ENCODE peak calls at places on chromosomes 5 and 9, in nine cellular contexts. U, Q, F, N, Y, M, L, R and X are unnamed samples.

GRCh38 chr5:73188764-73189521 is 15.9 kb downstream of the TMEM174 start:
- DNase-seq in U (peak; percentile 66), Y (no peak), Q (no peak), R (no peak), M (no peak), L (no peak), F (no peak), N (no peak), X (peak; percentile 97)

GRCh38 chr5:3218916-3219650 is 376.5 kb upstream of the IRX1 start:
- DNase-seq in M (no peak), N (peak; percentile 60), Y (no peak), U (no peak), L (no peak), Q (no peak), F (no peak), R (no peak), X (no peak)

GRCh38 chr9:90330215-90330614 is 312.4 kb downstream of the DIRAS2 start:
- DNase-seq in L (no peak), N (no peak), F (no peak), M (no peak), U (no peak), Q (no peak), R (no peak), Y (no peak), X (no peak)

GRCh38 chr5:72661405-72661804 is 154.2 kb upstream of the ZNF366 start:
- DNase-seq in Q (peak; percentile 36), M (peak; percentile 20), U (peak; percentile 80), R (no peak), F (no peak), N (no peak), L (no peak), Y (no peak), X (no peak)

GRCh38 chr5:59648949-59649921 is 244.3 kb downstream of the PDE4D start:
- DNase-seq in Y (no peak), R (no peak), M (peak; percentile 92), L (no peak), Q (no peak), F (no peak), U (no peak), N (no peak), X (no peak)

GRCh38 chr9:83986765-83987401 is 6.3 kb downstream of the RMI1 start:
- DNase-seq in R (no peak), M (no peak), N (no peak), L (no peak), Y (peak; percentile 80), U (peak; percentile 37), F (no peak), Q (peak; percentile 28), X (no peak)

GRCh38 chr5:85628153-85628552 is 989.6 kb upstream of the COX7C start:
- DNase-seq in M (no peak), Y (no peak), F (no peak), N (no peak), Q (no peak), L (no peak), U (no peak), R (no peak), X (no peak)

GRCh38 chr5:116097301-116097700 is 12.5 kb downstream of the COMMD10 start:
- DNase-seq in R (no peak), U (no peak), L (no peak), Q (no peak), Y (no peak), F (no peak), N (no peak), M (peak; percentile 19), X (peak; percentile 25)

DNA sequence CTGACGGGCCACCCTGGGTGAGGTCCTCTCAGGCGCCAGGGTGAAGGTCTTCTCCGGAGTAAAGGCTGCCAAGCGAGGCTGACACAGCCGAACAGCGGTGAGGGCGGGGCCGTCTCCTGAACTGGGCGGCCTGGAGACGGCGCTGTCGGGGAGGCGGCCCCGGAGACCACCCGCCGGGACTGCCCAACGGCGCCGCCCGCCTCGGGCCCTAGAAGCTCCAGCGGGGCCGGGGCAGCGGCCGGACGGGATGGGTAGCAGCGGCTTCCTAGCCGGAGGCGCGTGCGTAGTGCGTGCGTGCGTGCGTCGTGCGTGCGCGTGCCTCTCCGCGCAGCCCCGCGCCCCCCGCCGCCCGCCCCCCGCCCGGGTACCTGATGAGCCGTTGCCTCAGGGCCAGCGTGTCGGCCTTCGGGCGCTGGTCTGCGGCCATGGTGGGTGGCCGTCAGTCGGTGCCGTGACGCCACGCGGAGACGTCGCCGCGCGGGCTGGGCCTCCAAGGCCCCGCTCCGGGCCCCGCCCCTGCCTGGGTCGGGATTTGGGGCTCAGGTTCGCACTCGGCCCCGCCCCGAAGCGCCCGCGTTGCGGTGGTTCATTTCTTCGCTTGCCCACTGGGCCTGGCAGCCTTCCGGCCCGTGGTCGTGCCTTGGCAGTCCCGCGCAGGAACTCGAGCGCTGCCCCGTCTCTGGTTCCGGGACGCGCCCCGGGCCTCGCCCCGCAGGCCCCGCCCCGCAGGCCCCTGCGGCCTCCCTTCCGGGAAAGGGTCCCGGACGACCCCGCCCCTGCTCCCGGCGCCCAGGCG is at the start of gene PHYKPL:
- DNase-seq in R (peak; percentile 73), M (peak; percentile 64), L (peak; percentile 91), U (peak; percentile 58), Q (peak; percentile 66), N (peak; percentile 86), F (no peak), Y (peak; percentile 36), X (peak; percentile 71)
- TF ChIP-seq CTCF in R (no peak), M (no peak), L (peak; percentile 28), U (peak; percentile 16), Q (no peak), N (no peak), F (no peak), Y (peak; percentile 18), X (no peak)

GRCh38 chr5:133276171-133276570 is 224.4 kb downstream of the HSPA4 start:
- DNase-seq in Q (no peak), L (no peak), F (no peak), R (no peak), Y (no peak), U (no peak), N (no peak), M (no peak), X (no peak)

GRCh38 chr5:133275631-133276030 is 223.8 kb downstream of the HSPA4 start:
- DNase-seq in F (no peak), Q (no peak), N (no peak), Y (no peak), M (no peak), L (no peak), R (no peak), U (no peak), X (no peak)

GRCh38 chr5:133271606-133272005 is 219.8 kb downstream of the HSPA4 start:
- DNase-seq in M (no peak), Q (no peak), U (no peak), R (no peak), N (no peak), F (no peak), L (no peak), Y (no peak), X (no peak)

GRCh38 chr5:133274597-133274935 is 222.8 kb downstream of the HSPA4 start:
- DNase-seq in M (no peak), U (no peak), Q (no peak), L (peak; percentile 79), F (no peak), Y (peak; percentile 68), N (no peak), R (no peak), X (no peak)

DNA sequence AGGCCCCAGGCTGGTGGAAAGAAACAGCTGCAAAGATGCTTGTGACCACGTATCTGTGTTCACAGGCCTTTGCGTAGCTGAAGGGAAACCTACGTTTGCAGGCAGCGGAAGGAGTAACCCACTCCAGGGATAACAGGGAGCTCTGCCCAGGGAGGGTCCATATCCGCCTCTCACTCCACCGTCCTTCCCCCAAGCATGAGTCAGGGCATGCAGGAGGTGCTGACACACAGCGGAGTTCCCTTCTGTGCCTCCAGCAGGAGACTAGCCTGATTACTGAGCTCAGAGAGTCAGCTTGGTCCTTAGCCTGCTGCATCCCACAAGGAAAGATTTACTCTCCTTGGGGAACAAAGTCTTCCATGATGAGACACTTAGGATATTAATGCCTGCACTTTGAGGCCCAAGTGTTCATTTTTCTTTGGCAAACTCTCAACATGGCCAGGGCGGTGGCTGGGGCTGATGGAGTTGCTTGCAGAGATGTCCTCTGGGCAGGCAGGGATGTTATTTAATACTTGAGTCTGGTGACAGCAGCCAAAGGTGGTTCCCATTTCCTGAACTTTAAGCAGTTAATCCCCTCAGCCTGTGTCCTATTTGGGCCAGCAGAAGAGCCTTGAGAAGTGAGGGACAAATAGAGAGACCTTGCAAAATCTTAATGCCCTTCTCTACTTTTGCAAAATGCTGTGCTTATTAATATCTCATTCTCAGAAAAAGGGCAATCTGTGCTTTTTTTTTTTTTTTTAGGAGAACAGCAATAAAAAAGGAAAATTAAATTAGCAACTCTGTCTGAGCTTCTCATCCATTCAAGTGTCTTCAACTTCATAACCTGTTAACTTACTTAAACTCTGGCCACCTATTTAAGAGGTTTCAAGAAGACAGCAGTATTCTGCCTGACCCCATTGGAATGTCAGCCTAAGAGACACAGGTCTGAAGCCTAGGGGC is 222.1 kb downstream of the HSPA4 start:
- DNase-seq in Y (no peak), F (no peak), M (peak; percentile 60), Q (peak; percentile 58), N (no peak), L (peak; percentile 28), R (no peak), U (peak; percentile 42), X (peak; percentile 13)
- H3K4me3 ChIP-seq in Y (no peak overlapping the region), F (no peak overlapping the region), M (no peak overlapping the region), Q (no peak overlapping the region), N (no peak overlapping the region), L (no peak overlapping the region), R (no peak overlapping the region), U (no peak overlapping the region), X (no peak overlapping the region)

DNA sequence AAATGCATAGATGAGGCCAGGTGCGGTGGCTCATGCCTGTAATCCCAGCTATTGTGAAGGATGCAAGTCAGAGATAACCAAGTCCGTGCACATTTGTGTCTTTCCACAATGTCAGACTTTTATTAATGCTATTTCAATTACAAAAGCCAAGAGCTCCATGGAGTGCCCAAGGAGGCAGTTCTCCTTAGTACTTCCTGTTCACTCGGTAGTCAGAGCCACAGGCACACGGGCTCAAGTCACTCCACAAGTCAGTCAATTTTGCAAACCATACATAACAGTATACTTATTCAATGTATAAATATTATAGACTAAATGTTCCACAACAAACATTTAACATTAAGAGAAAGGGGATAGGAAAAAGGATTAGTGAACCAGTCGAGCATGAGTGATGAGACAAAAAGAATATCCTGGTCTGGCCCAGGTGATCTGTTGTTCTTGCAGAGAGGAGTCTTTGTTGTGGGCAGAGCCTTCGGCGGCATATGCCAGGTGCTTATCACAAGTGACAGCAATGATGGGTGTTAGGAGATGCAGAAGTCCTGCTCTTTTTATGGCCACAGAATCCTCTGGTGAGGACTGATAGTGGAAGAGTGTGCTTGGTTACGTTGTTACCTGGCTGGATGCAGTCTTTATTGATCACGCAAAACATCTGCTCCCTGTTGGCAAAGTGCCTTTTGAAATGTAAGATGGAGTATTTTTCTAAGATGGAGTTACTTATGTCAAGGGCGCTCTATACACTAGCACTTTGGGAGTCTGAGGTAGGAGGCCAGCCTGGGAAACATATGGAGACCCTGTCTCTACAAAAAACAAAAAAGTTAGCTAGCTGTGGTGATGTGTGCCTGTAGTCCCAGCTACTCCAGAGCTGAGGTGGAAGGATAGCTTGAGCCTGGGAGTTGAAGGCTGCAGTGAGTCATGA is 167.0 kb upstream of the FBXL17 start:
- DNase-seq in R (no peak), Q (no peak), M (no peak), U (no peak), Y (no peak), N (no peak), L (no peak), F (no peak), X (no peak)
- TF ChIP-seq CTCF in R (no peak), Q (no peak), M (no peak), U (no peak), Y (no peak), N (no peak), L (no peak), F (no peak), X (no peak)

DNA sequence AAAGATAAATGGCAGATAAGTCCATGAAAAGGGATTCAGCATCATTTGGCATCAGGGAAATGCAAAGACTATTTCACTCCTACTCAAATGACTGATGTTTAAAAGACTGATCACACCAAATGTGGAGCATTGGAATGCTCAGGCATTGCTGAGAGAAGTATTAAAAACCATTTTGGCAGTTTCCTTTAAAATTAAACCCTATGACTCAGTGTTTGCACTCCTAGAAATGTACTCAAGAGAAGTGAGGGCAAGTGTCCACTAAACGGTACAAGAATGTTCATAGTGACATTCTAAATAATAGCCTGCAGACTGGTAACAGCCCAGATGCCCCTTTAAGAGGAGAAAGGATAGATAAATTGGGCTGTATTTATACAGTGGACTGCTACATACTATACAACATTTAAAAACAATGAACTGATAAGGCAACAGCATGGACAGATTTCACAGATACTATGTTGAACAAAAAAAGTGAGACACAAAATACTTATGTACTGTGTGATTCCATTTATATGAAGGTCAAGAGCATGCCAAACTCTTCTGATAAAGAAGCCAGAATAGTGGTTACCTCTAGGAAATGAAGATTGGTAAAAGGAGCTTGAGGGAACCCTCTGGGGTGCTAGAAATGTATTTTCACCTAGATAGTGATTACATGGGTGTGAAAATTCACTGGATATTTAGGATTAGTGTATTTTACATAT is 24.6 kb downstream of the APC start:
- DNase-seq in Y (no peak), F (no peak), R (no peak), Q (no peak), L (no peak), N (no peak), U (peak; percentile 40), M (peak; percentile 38), X (peak; percentile 71)
- H3K4me3 ChIP-seq in Y (no peak overlapping the region), F (no peak overlapping the region), R (no peak overlapping the region), Q (no peak overlapping the region), L (no peak overlapping the region), N (no peak overlapping the region), U (no peak overlapping the region), M (no peak overlapping the region), X (no peak overlapping the region)